ENCODE peak calls at places on chromosome 13, in four cellular contexts. One of them, this sample, is unnamed.

GRCh38 chr13:44293908-44294735 is 79.5 kb upstream of the SERP2 start:
- DNase-seq in transverse colon: no peak
- DNase-seq in astrocyte of the cerebellum: no peak
- DNase-seq in mammary epithelial cell: no peak
- DNase-seq in this sample: no peak

GRCh38 chr13:60617863-60618733 is 221.1 kb downstream of the TDRD3 start:
- DNase-seq in mammary epithelial cell: no peak
- DNase-seq in astrocyte of the cerebellum: peak
- DNase-seq in transverse colon: no peak
- DNase-seq in this sample: no peak

GRCh38 chr13:110887242-110887954 is 27.5 kb downstream of the ANKRD10 start:
- DNase-seq in astrocyte of the cerebellum: no peak
- DNase-seq in mammary epithelial cell: no peak
- DNase-seq in transverse colon: no peak
- DNase-seq in this sample: no peak

GRCh38 chr13:31053098-31053497 is 108.6 kb downstream of the HSPH1 start:
- DNase-seq in transverse colon: no peak
- DNase-seq in mammary epithelial cell: peak
- DNase-seq in astrocyte of the cerebellum: no peak
- DNase-seq in this sample: no peak

GRCh38 chr13:63367522-63368198 is 1952.0 kb upstream of the PCDH20 start:
- DNase-seq in mammary epithelial cell: no peak
- DNase-seq in astrocyte of the cerebellum: no peak
- DNase-seq in transverse colon: no peak
- DNase-seq in this sample: no peak

GRCh38 chr13:109918179-109918651 is 131.8 kb upstream of the IRS2 start:
- DNase-seq in mammary epithelial cell: no peak
- DNase-seq in transverse colon: no peak
- DNase-seq in astrocyte of the cerebellum: no peak
- DNase-seq in this sample: no peak

GRCh38 chr13:70505809-70506208 is 397.6 kb upstream of the KLHL1 start:
- DNase-seq in transverse colon: no peak
- DNase-seq in mammary epithelial cell: no peak
- DNase-seq in astrocyte of the cerebellum: no peak
- DNase-seq in this sample: no peak

GRCh38 chr13:79445968-79446645 is 34.8 kb upstream of the NDFIP2 start:
- DNase-seq in transverse colon: no peak
- DNase-seq in astrocyte of the cerebellum: no peak
- DNase-seq in mammary epithelial cell: no peak
- DNase-seq in this sample: no peak

GRCh38 chr13:60226507-60226906 is 62.8 kb upstream of the DIAPH3 start:
- DNase-seq in astrocyte of the cerebellum: no peak
- DNase-seq in transverse colon: peak
- DNase-seq in mammary epithelial cell: peak
- DNase-seq in this sample: no peak

GRCh38 chr13:111159362-111160320 is 44.5 kb downstream of the ARHGEF7 start:
- DNase-seq in astrocyte of the cerebellum: no peak
- DNase-seq in transverse colon: no peak
- DNase-seq in mammary epithelial cell: no peak
- DNase-seq in this sample: no peak

GRCh38 chr13:100633461-100633860 is 41.1 kb downstream of the TMTC4 start:
- DNase-seq in transverse colon: no peak
- DNase-seq in mammary epithelial cell: peak
- DNase-seq in astrocyte of the cerebellum: peak
- DNase-seq in this sample: no peak

GRCh38 chr13:40639226-40639681 is 27.2 kb downstream of the FOXO1 start:
- DNase-seq in astrocyte of the cerebellum: no peak
- DNase-seq in transverse colon: no peak
- DNase-seq in mammary epithelial cell: no peak
- DNase-seq in this sample: no peak

GRCh38 chr13:114161644-114162532 is 17.2 kb upstream of the CFAP97D2 start:
- DNase-seq in transverse colon: peak
- DNase-seq in astrocyte of the cerebellum: no peak
- DNase-seq in mammary epithelial cell: no peak
- DNase-seq in this sample: no peak

GRCh38 chr13:43986395-43986794 is 106.7 kb downstream of the LACC1 start:
- DNase-seq in astrocyte of the cerebellum: no peak
- DNase-seq in transverse colon: no peak
- DNase-seq in mammary epithelial cell: no peak
- DNase-seq in this sample: no peak

GRCh38 chr13:21637296-21637695 is 33.3 kb upstream of the MICU2 start:
- DNase-seq in astrocyte of the cerebellum: no peak
- DNase-seq in transverse colon: peak
- DNase-seq in mammary epithelial cell: peak
- DNase-seq in this sample: no peak

GRCh38 chr13:31774186-31774585 is 34.9 kb downstream of the RXFP2 start:
- DNase-seq in mammary epithelial cell: no peak
- DNase-seq in transverse colon: no peak
- DNase-seq in astrocyte of the cerebellum: no peak
- DNase-seq in this sample: no peak

GRCh38 chr13:42876810-42877550 is 95.6 kb downstream of the FAM216B start:
- DNase-seq in astrocyte of the cerebellum: no peak
- DNase-seq in mammary epithelial cell: peak
- DNase-seq in transverse colon: no peak
- DNase-seq in this sample: no peak

GRCh38 chr13:50213526-50213925 is 198.3 kb downstream of the KCNRG start:
- DNase-seq in transverse colon: no peak
- DNase-seq in mammary epithelial cell: peak
- DNase-seq in astrocyte of the cerebellum: no peak
- DNase-seq in this sample: no peak

GRCh38 chr13:20473139-20473538 is 52.5 kb downstream of the CRYL1 start:
- DNase-seq in transverse colon: no peak
- DNase-seq in astrocyte of the cerebellum: no peak
- DNase-seq in mammary epithelial cell: no peak
- DNase-seq in this sample: no peak
- H3K4me3 ChIP-seq in transverse colon: no peak
- H3K4me3 ChIP-seq in astrocyte of the cerebellum: no peak
- H3K4me3 ChIP-seq in mammary epithelial cell: no peak
- H3K4me3 ChIP-seq in this sample: no peak

GRCh38 chr13:46053162-46054012 is 841 bp upstream of the ZC3H13 start:
- DNase-seq in transverse colon: no peak
- DNase-seq in astrocyte of the cerebellum: no peak
- DNase-seq in mammary epithelial cell: no peak
- DNase-seq in this sample: no peak

GRCh38 chr13:46057251-46058015 is 4.9 kb upstream of the ZC3H13 start:
- DNase-seq in astrocyte of the cerebellum: no peak
- DNase-seq in mammary epithelial cell: peak
- DNase-seq in transverse colon: no peak
- DNase-seq in this sample: no peak

GRCh38 chr13:46051958-46052313 is 610 bp downstream of the ZC3H13 start:
- DNase-seq in mammary epithelial cell: no peak
- DNase-seq in transverse colon: no peak
- DNase-seq in astrocyte of the cerebellum: no peak
- DNase-seq in this sample: no peak

GRCh38 chr13:46050771-46051170 is 1.8 kb downstream of the ZC3H13 start:
- DNase-seq in astrocyte of the cerebellum: no peak
- DNase-seq in mammary epithelial cell: no peak
- DNase-seq in transverse colon: no peak
- DNase-seq in this sample: no peak

GRCh38 chr13:46052314-46053161 is at the start of gene ZC3H13:
- DNase-seq in astrocyte of the cerebellum: peak
- DNase-seq in mammary epithelial cell: peak
- DNase-seq in transverse colon: peak
- DNase-seq in this sample: peak
- TF ChIP-seq CTCF in astrocyte of the cerebellum: peak
- TF ChIP-seq CTCF in mammary epithelial cell: peak
- TF ChIP-seq CTCF in transverse colon: peak
- TF ChIP-seq CTCF in this sample: peak

DNA sequence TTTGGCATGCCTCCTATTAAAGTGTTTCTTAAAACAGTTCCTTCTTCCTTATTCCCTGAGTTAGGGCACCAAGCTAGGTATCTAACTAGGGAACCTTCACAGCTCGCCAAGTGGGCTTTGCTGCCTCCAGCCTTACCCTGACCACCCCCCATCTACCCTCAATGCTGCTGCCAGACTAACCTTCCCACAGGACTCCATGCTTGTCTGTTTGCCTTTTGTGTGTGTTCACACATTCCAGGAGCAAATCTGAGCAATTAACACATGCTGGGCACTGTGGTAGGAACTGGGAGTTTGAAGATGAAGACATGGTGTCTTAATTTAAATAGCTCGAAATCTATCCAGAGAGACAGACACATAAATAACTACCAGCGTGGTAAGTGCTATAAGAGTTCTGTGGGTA is 185.2 kb downstream of the MZT1 start:
- DNase-seq in mammary epithelial cell: no peak
- DNase-seq in transverse colon: no peak
- DNase-seq in astrocyte of the cerebellum: no peak
- DNase-seq in this sample: no peak
- H3K4me3 ChIP-seq in mammary epithelial cell: no peak
- H3K4me3 ChIP-seq in transverse colon: no peak
- H3K4me3 ChIP-seq in astrocyte of the cerebellum: no peak
- H3K4me3 ChIP-seq in this sample: no peak

GRCh38 chr13:36848228-36848982 is 29.4 kb downstream of the RFXAP start:
- DNase-seq in transverse colon: no peak
- DNase-seq in astrocyte of the cerebellum: no peak
- DNase-seq in mammary epithelial cell: no peak
- DNase-seq in this sample: no peak
- TF ChIP-seq CTCF in transverse colon: no peak
- TF ChIP-seq CTCF in astrocyte of the cerebellum: peak
- TF ChIP-seq CTCF in mammary epithelial cell: peak
- TF ChIP-seq CTCF in this sample: peak

DNA sequence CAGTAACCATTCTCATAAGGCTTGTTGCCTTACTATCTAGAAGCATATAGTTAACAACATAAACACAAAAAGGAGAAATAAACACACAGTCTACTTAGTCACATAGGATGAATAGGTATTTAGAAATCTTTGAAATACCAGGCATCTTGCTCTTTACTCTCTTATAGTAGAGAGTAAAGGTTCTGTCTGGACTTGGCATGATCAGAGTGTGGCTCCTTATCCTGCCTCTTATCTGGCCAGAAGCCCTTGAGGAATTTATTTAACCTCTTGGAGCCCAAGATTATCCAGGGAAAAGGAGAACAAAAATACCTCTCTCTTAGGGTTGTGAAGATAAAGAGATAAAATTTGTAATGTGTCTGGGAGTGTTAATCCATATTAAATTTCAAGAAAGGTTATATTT is 100.2 kb upstream of the MBNL2 start:
- DNase-seq in transverse colon: no peak
- DNase-seq in astrocyte of the cerebellum: no peak
- DNase-seq in mammary epithelial cell: peak
- DNase-seq in this sample: no peak
- H3K4me3 ChIP-seq in transverse colon: no peak
- H3K4me3 ChIP-seq in astrocyte of the cerebellum: no peak
- H3K4me3 ChIP-seq in mammary epithelial cell: no peak
- H3K4me3 ChIP-seq in this sample: no peak

GRCh38 chr13:45879666-45880065 is 28.1 kb upstream of the SIAH3 start:
- DNase-seq in transverse colon: peak
- DNase-seq in astrocyte of the cerebellum: no peak
- DNase-seq in mammary epithelial cell: peak
- DNase-seq in this sample: no peak
- TF ChIP-seq CTCF in transverse colon: no peak
- TF ChIP-seq CTCF in astrocyte of the cerebellum: peak
- TF ChIP-seq CTCF in mammary epithelial cell: peak
- TF ChIP-seq CTCF in this sample: no peak

GRCh38 chr13:96091932-96092253 is 2.0 kb downstream of the HS6ST3 start:
- DNase-seq in astrocyte of the cerebellum: no peak
- DNase-seq in mammary epithelial cell: no peak
- DNase-seq in transverse colon: no peak
- DNase-seq in this sample: no peak
- H3K4me3 ChIP-seq in astrocyte of the cerebellum: peak
- H3K4me3 ChIP-seq in mammary epithelial cell: no peak
- H3K4me3 ChIP-seq in transverse colon: no peak
- H3K4me3 ChIP-seq in this sample: no peak

GRCh38 chr13:91247768-91248167 is 99.7 kb upstream of the MIR17HG start:
- DNase-seq in transverse colon: no peak
- DNase-seq in astrocyte of the cerebellum: no peak
- DNase-seq in mammary epithelial cell: no peak
- DNase-seq in this sample: no peak
- TF ChIP-seq CTCF in transverse colon: no peak
- TF ChIP-seq CTCF in astrocyte of the cerebellum: peak
- TF ChIP-seq CTCF in mammary epithelial cell: peak
- TF ChIP-seq CTCF in this sample: no peak

DNA sequence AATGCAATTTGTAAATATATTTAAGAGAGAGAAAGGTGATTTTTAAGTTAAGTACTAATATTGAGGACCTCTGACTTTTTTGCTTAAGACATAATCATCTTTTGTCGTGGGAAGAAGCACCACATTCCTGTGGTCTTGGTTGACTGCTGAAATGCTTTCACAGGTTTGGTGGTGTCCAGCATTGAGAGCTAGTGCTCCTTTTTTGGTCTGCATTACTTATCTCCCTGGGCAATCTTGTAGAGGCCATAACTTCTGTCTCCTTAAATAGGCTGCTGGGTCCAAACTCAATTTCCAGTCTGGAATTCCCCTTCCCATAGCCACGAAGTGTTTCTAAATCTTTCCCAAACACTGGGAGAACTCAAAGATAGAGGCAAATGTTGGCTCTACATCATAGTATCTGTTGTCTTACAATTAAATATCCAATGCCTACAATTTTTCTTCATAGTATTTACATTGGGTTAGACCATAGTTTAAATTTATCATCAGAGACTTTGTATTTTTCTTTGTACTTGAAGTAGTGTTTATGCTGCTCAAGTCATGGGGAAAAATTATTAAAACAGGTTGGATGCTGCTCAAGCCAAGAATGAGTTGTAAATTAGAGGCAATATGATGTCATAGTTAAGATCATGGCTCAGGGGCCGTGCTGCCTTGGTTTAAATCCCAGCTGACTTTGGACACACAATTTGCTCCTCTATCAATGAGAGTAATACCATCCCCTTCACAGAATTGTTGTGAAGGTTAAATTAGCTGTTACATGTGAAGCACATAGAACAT is 105.6 kb downstream of the POSTN start:
- DNase-seq in astrocyte of the cerebellum: peak
- DNase-seq in mammary epithelial cell: peak
- DNase-seq in transverse colon: no peak
- DNase-seq in this sample: peak
- H3K4me3 ChIP-seq in astrocyte of the cerebellum: no peak
- H3K4me3 ChIP-seq in mammary epithelial cell: no peak
- H3K4me3 ChIP-seq in transverse colon: no peak
- H3K4me3 ChIP-seq in this sample: no peak